ENCODE peak calls at places on chromosomes 1 and 21, in seven cellular contexts. H is fibroblast of pulmonary artery, X is right atrium auricular region, F is pancreas, I is HFFc6, U is heart right ventricle, W is choroid plexus epithelial cell. K is an unnamed sample.

GRCh38 chr1:234745844-234746797 is 136.1 kb upstream of the IRF2BP2 start:
- DNase-seq in X (no peak), I (peak), F (no peak), H (peak), W (peak), U (no peak), K (no peak)

GRCh38 chr21:20639026-20639425 is 359.2 kb upstream of the NCAM2 start:
- DNase-seq in H (peak), F (no peak), W (peak), X (no peak), U (no peak), I (no peak), K (no peak)

GRCh38 chr1:77762072-77762476 is 2.4 kb upstream of the USP33 start:
- DNase-seq in X (no peak), H (peak), F (no peak), I (peak), W (peak), U (no peak), K (no peak)

GRCh38 chr1:118335372-118335771 is 150.3 kb upstream of the SPAG17 start:
- DNase-seq in H (peak), W (peak), F (no peak), I (peak), U (no peak), X (no peak), K (no peak)

GRCh38 chr1:92583821-92584760 is 97.4 kb upstream of the GFI1 start:
- DNase-seq in X (no peak), W (peak), F (no peak), U (no peak), I (peak), H (peak), K (no peak)

GRCh38 chr1:27435566-27436203 is 43.3 kb downstream of the GPR3 start:
- DNase-seq in H (no peak), I (no peak), F (no peak), U (no peak), W (no peak), X (no peak), K (no peak)

GRCh38 chr1:54579337-54579781 is 31.3 kb downstream of the ACOT11 start:
- DNase-seq in I (no peak), F (no peak), U (no peak), W (no peak), H (no peak), X (no peak), K (no peak)

GRCh38 chr21:25862596-25862995 is 127.8 kb downstream of the GABPA start:
- DNase-seq in F (no peak), U (no peak), W (peak), I (peak), H (peak), X (no peak), K (no peak)

GRCh38 chr1:173856014-173856413 is 11.8 kb downstream of the GAS5 start:
- DNase-seq in I (no peak), W (no peak), F (no peak), U (no peak), H (no peak), X (no peak), K (no peak)

GRCh38 chr1:197690074-197690473 is 85.2 kb downstream of the DENND1B start:
- DNase-seq in X (no peak), I (no peak), H (no peak), U (no peak), W (no peak), F (no peak), K (no peak)

GRCh38 chr1:64246294-64246917 is 43.0 kb downstream of the UBE2U start:
- DNase-seq in I (peak), H (peak), W (peak), X (no peak), U (no peak), F (no peak), K (no peak)

GRCh38 chr21:17352937-17353655 is 159.7 kb upstream of the CXADR start:
- DNase-seq in W (no peak), I (no peak), U (no peak), X (no peak), H (no peak), F (no peak), K (no peak)

GRCh38 chr1:164771568-164772350 is 212.8 kb downstream of the PBX1 start:
- DNase-seq in X (no peak), F (no peak), U (no peak), I (peak), H (peak), W (peak), K (no peak)

GRCh38 chr21:38341546-38342012 is 84.8 kb downstream of the KCNJ15 start:
- DNase-seq in X (peak), I (no peak), H (no peak), W (no peak), F (no peak), U (no peak), K (no peak)

GRCh38 chr1:168091063-168091462 is 45.7 kb downstream of the GPR161 start:
- DNase-seq in W (no peak), H (no peak), X (no peak), F (no peak), U (no peak), I (no peak), K (no peak)

GRCh38 chr21:42441963-42442362 is 38.3 kb downstream of the UBASH3A start:
- DNase-seq in X (no peak), F (no peak), U (no peak), W (no peak), I (no peak), H (no peak), K (no peak)

GRCh38 chr21:38878394-38879179 is 72.9 kb downstream of the ETS2 start:
- DNase-seq in F (no peak), U (no peak), I (no peak), W (no peak), H (peak), X (no peak), K (no peak)

GRCh38 chr1:44791364-44791801 is 3.4 kb upstream of the BEST4 start:
- DNase-seq in U (no peak), H (no peak), X (no peak), F (no peak), W (no peak), I (no peak), K (no peak)

GRCh38 chr1:226489718-226490440 is 58.7 kb upstream of the STUM start:
- DNase-seq in X (no peak), H (no peak), W (no peak), I (no peak), F (no peak), U (no peak), K (no peak)

GRCh38 chr1:205186191-205186590 is 25.3 kb downstream of the DSTYK start:
- DNase-seq in X (no peak), I (no peak), U (no peak), F (no peak), H (no peak), W (no peak), K (no peak)

GRCh38 chr1:115545096-115545720 is 96.6 kb upstream of the VANGL1 start:
- DNase-seq in H (no peak), I (no peak), W (peak), U (no peak), X (no peak), F (no peak), K (no peak)

GRCh38 chr1:222975472-222976122 is 160.8 kb downstream of the DISP1 start:
- DNase-seq in X (no peak), U (no peak), F (no peak), W (peak), H (peak), I (no peak), K (no peak)

GRCh38 chr21:34865922-34866271 is 183.2 kb downstream of the RUNX1 start:
- DNase-seq in H (no peak), X (no peak), I (no peak), F (no peak), U (no peak), W (no peak), K (no peak)

GRCh38 chr21:45409466-45410150 is 4.6 kb downstream of the COL18A1 start:
- DNase-seq in U (peak), X (no peak), H (no peak), W (no peak), I (no peak), F (peak), K (no peak)

GRCh38 chr1:74522143-74522542 is 9.7 kb upstream of the LRRC53 start:
- DNase-seq in W (no peak), U (no peak), X (no peak), F (no peak), H (no peak), I (no peak), K (no peak)

GRCh38 chr1:58447891-58448290 is 98.6 kb downstream of the OMA1 start:
- DNase-seq in H (no peak), X (no peak), W (peak), I (peak), F (no peak), U (no peak), K (peak)

GRCh38 chr1:100394286-100394685 is 42.0 kb downstream of the CDC14A start:
- DNase-seq in U (no peak), I (no peak), H (no peak), W (no peak), X (no peak), F (no peak), K (no peak)

GRCh38 chr1:23554481-23555224 is 4.6 kb downstream of the ID3 start:
- DNase-seq in W (peak), H (peak), U (peak), I (peak), F (peak), X (peak), K (no peak)

GRCh38 chr21:32533611-32534010 is 51.7 kb downstream of the TCP10L start:
- DNase-seq in F (no peak), H (no peak), I (no peak), X (no peak), U (no peak), W (no peak), K (no peak)

GRCh38 chr1:1284370-1285101 is 4.3 kb downstream of the SCNN1D start:
- DNase-seq in I (no peak), X (no peak), W (no peak), H (no peak), F (peak), U (no peak), K (no peak)

GRCh38 chr1:191519519-191519918 is 638.7 kb upstream of the RGS18 start:
- DNase-seq in H (no peak), U (no peak), F (no peak), I (no peak), W (no peak), X (no peak), K (no peak)

GRCh38 chr1:22105611-22106207 is 37.2 kb downstream of the WNT4 start:
- DNase-seq in X (no peak), I (peak), F (no peak), H (peak), U (no peak), W (peak), K (no peak)

GRCh38 chr1:106022312-106022902 is 1034.1 kb upstream of the PRMT6 start:
- DNase-seq in F (no peak), U (no peak), H (peak), W (peak), I (no peak), X (no peak), K (no peak)
- TF ChIP-seq CTCF in F (no peak), U (peak), H (peak), W (peak), I (peak), X (peak), K (peak)

GRCh38 chr1:9826087-9826486 is 2.3 kb upstream of the CLSTN1 start:
- DNase-seq in H (no peak), F (no peak), X (no peak), W (no peak), U (no peak), I (no peak), K (no peak)

GRCh38 chr1:9825101-9826074 is 1.6 kb upstream of the CLSTN1 start:
- DNase-seq in I (peak), F (peak), X (peak), H (peak), W (peak), U (no peak), K (no peak)

GRCh38 chr1:9824702-9825089 is 931 bp upstream of the CLSTN1 start:
- DNase-seq in X (no peak), U (no peak), F (no peak), H (no peak), W (no peak), I (no peak), K (no peak)

GRCh38 chr1:9826616-9827015 is 2.9 kb upstream of the CLSTN1 start:
- DNase-seq in F (no peak), W (no peak), U (no peak), H (no peak), I (no peak), X (no peak), K (no peak)

DNA sequence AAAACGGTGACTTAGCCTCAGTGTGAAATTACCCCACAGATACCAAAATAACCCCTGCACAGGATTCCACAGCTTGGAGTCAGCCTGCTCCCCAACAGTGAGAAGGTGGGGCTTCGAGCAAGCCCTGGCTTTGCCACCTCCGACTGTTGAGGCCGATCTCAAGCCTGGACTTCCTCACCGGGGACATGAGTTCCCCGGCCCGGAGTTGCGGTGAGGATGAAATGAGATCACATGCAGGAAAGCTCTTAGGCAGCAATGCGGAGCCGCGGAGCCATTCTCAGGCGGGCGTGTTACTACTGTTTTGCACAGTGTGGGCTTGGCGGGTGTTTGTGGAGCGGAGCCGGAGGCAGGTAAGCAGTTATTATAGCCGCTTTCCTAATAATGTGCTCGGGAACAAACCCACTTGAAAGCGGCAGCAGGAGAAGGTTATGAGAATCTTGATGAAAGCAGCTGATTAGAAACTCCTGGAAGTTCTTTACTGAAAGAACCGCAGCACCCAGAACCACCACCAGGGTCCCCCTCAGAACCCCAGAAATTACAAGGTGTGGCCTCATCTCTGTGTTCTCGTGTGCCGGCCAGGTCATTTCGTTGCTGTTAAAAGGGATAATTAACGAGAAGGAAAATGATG is 3.9 kb upstream of the CLSTN1 start:
- DNase-seq in I (no peak), F (no peak), W (peak), H (no peak), U (no peak), X (no peak), K (no peak)
- TF ChIP-seq CTCF in I (peak), F (no peak), W (peak), H (peak), U (no peak), X (no peak), K (no peak)

GRCh38 chr1:87673748-87674147 is 345.1 kb downstream of the LMO4 start:
- DNase-seq in I (no peak), U (no peak), H (peak), F (no peak), W (peak), X (no peak), K (no peak)
- TF ChIP-seq CTCF in I (peak), U (no peak), H (peak), F (no peak), W (peak), X (no peak), K (peak)

GRCh38 chr21:43918385-43918947 is 53.4 kb downstream of the AGPAT3 start:
- DNase-seq in H (no peak), I (no peak), X (no peak), W (no peak), U (no peak), F (no peak), K (no peak)

GRCh38 chr21:43919283-43919682 is 54.3 kb downstream of the AGPAT3 start:
- DNase-seq in F (no peak), W (no peak), U (no peak), X (no peak), I (no peak), H (no peak), K (no peak)

GRCh38 chr21:43916691-43917514 is 51.9 kb downstream of the AGPAT3 start:
- DNase-seq in I (no peak), W (no peak), F (no peak), H (no peak), X (no peak), U (no peak), K (no peak)

GRCh38 chr21:43916076-43916475 is 51.1 kb downstream of the AGPAT3 start:
- DNase-seq in I (no peak), U (no peak), W (no peak), F (no peak), H (no peak), X (no peak), K (no peak)

GRCh38 chr21:43917515-43918384 is 52.7 kb downstream of the AGPAT3 start:
- DNase-seq in H (no peak), X (no peak), F (no peak), W (no peak), U (no peak), I (no peak), K (no peak)
- TF ChIP-seq CTCF in H (no peak), X (no peak), F (no peak), W (peak), U (no peak), I (peak), K (no peak)

GRCh38 chr1:204074274-204075115 is 1.6 kb downstream of the SOX13 start:
- DNase-seq in X (peak), H (peak), W (peak), U (peak), F (peak), I (peak), K (peak)

GRCh38 chr1:204070895-204071294 is 2.0 kb upstream of the SOX13 start:
- DNase-seq in X (no peak), U (no peak), H (no peak), F (no peak), W (no peak), I (no peak), K (no peak)

GRCh38 chr1:204073837-204074273 is 940 bp downstream of the SOX13 start:
- DNase-seq in W (peak), X (no peak), H (no peak), I (no peak), U (no peak), F (peak), K (no peak)

GRCh38 chr1:204075116-204075636 is 2.3 kb downstream of the SOX13 start:
- DNase-seq in W (no peak), I (no peak), F (peak), H (no peak), X (no peak), U (peak), K (no peak)

DNA sequence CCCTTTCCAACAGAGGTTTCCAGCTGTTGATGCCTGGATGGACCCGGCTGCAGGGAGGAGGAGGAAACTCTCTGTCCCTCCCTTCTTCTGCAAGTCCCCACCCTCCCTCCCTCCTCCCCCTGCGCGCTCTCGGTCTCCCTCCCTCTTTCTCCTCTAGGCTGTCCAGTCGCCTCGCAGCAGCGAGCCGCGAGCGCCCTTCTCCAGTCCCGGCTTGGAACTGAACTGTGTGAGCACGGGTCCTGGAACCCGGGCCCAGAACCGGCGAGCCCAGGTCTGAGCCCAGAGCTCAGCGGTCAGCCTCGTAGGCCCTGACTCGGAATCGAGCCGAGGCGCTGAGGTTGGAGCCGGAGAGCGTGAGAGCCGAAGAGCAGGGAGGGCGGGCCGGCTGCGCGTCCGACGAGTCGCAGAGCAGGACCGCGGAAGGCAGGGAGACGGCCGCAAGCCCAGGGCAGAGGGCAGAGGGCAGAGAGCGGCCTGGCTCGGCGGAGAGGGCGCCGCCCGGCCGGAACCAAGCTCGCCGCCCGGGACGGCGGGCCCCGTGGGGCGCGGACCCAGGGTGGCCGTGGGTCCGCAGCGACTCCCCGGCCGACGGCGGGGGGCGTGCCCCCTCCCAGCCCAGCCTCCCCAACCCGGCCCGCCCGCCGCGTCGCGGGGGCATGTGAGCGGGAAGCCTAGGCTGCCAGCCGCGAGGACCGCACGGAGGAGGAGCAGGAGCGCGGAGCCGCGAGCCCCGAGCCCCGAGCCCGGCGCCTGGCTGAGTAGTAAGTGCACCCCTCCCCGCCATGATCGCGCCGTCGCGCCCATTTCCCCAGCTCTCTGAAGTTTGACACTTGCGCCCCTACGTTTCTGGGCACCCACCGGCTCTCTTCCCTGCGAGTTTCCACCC is at the start of gene SOX13:
- DNase-seq in F (peak), H (peak), U (peak), X (peak), I (peak), W (peak), K (peak)
- TF ChIP-seq CTCF in F (no peak), H (peak), U (peak), X (peak), I (peak), W (peak), K (no peak)

DNA sequence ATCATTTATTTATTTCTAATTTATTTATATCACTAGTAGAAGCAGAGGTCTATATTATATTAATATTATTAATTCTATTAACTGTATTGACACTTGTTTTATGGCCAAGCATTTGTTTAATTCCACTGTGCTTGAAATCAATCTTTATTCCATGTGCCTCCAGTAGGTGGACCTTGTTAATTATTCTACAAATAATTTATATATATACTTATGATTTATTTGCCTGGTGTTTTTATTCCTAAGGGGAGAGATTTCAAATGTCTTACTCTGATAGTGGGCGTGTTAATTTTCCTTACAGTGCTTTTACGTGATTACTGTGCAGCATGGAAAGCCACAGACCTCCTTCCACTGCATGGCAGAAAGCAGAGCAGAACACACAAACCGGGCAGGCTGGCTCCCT is 17.5 kb upstream of the OR6N2 start:
- DNase-seq in I (no peak), F (no peak), U (no peak), X (no peak), H (no peak), W (peak), K (no peak)
- TF ChIP-seq CTCF in I (peak), F (no peak), U (no peak), X (peak), H (peak), W (peak), K (no peak)

GRCh38 chr1:103333141-103333540 is 192.4 kb upstream of the RNPC3 start:
- DNase-seq in H (no peak), W (no peak), X (no peak), U (no peak), I (no peak), F (no peak), K (no peak)

GRCh38 chr1:103326595-103326994 is 198.9 kb upstream of the RNPC3 start:
- DNase-seq in W (no peak), H (no peak), I (no peak), U (no peak), X (no peak), F (no peak), K (no peak)

GRCh38 chr1:103327054-103327719 is 198.3 kb upstream of the RNPC3 start:
- DNase-seq in I (no peak), W (no peak), X (no peak), H (no peak), U (no peak), F (no peak), K (no peak)
- TF ChIP-seq CTCF in I (no peak), W (no peak), X (no peak), H (no peak), U (no peak), F (no peak), K (no peak)